ENCODE peak calls at places on chromosome 5, in ten cellular contexts. Y is KBM-7; K is substantia nigra; U is HTR-8/SVneo; J is type B pancreatic cell; S is amygdala; D is CD4-positive, alpha-beta T cell; B is AG08396; F is NCI-H1694; N is NCI-H187. R is an unnamed sample.

GRCh38 chr5:38287124-38287523 is 28.8 kb downstream of the EGFLAM start:
- DNase-seq in Y (no peak), K (no peak), U (no peak), J (no peak), S (no peak), D (no peak), B (no peak), F (no peak), N (no peak), R (no peak)

GRCh38 chr5:88979717-88980116 is 96.7 kb upstream of the MEF2C start:
- DNase-seq in Y (no peak), K (no peak), U (no peak), J (no peak), S (no peak), D (no peak), B (no peak), F (no peak), N (no peak), R (no peak)

GRCh38 chr5:96629774-96630173 is 32.4 kb upstream of the CAST start:
- DNase-seq in Y (no peak), K (no peak), U (peak), J (no peak), S (no peak), D (no peak), B (peak), F (no peak), N (no peak), R (peak)

GRCh38 chr5:135053278-135053677 is 19.2 kb upstream of the PITX1 start:
- DNase-seq in Y (peak), K (no peak), U (no peak), J (no peak), S (no peak), D (no peak), B (no peak), F (no peak), N (no peak), R (no peak)

GRCh38 chr5:120293796-120294195 is 170.3 kb upstream of the PRR16 start:
- DNase-seq in Y (no peak), K (no peak), U (no peak), J (no peak), S (no peak), D (no peak), B (peak), F (no peak), N (no peak), R (no peak)

GRCh38 chr5:133252133-133252480 is 200.3 kb downstream of the HSPA4 start:
- DNase-seq in Y (no peak), K (no peak), U (no peak), J (no peak), S (no peak), D (no peak), B (no peak), F (no peak), N (no peak), R (no peak)

GRCh38 chr5:96952946-96953730 is 17.3 kb downstream of the LNPEP start:
- DNase-seq in Y (no peak), K (no peak), U (no peak), J (no peak), S (no peak), D (no peak), B (no peak), F (no peak), N (no peak), R (no peak)

GRCh38 chr5:158461240-158461854 is 602.4 kb upstream of the CLINT1 start:
- DNase-seq in Y (no peak), K (no peak), U (no peak), J (no peak), S (no peak), D (no peak), B (no peak), F (no peak), N (no peak), R (no peak)

GRCh38 chr5:1778138-1779020 is 21.3 kb downstream of the MRPL36 start:
- DNase-seq in Y (no peak), K (no peak), U (no peak), J (no peak), S (no peak), D (no peak), B (no peak), F (no peak), N (no peak), R (no peak)

GRCh38 chr5:94021246-94021645 is 279.8 kb upstream of the POU5F2 start:
- DNase-seq in Y (no peak), K (no peak), U (peak), J (no peak), S (no peak), D (no peak), B (peak), F (no peak), N (no peak), R (peak)

GRCh38 chr5:145958463-145958862 is 22.1 kb downstream of the SH3RF2 start:
- DNase-seq in Y (no peak), K (no peak), U (no peak), J (no peak), S (no peak), D (no peak), B (no peak), F (no peak), N (no peak), R (no peak)

GRCh38 chr5:125036494-125036893 is 290.1 kb upstream of the ZNF608 start:
- DNase-seq in Y (no peak), K (no peak), U (no peak), J (no peak), S (no peak), D (no peak), B (no peak), F (no peak), N (no peak), R (no peak)

GRCh38 chr5:173850664-173851063 is 37.5 kb upstream of the CPEB4 start:
- DNase-seq in Y (no peak), K (no peak), U (no peak), J (no peak), S (no peak), D (no peak), B (no peak), F (no peak), N (no peak), R (no peak)

R was measured in retinal pigment epithelial cell.